ENCODE peak calls at places on chromosome 4, in ten cellular contexts. X is GM19239, G is amniotic stem cell, Z is glutamatergic neuron, B is spleen, J is A549, M is mesothelial cell of epicardium, L is HFF-Myc, D is LoVo, H is activated gamma-delta T cell treated with Interleukin-2 at 50 U/mL for 16 hours. W is an unnamed sample.

GRCh38 chr4:64385177-64385549 is 24.1 kb downstream of the TECRL start:
- DNase-seq in X (no peak), G (no peak), Z (no peak), B (no peak), J (no peak), M (no peak), L (no peak), D (no peak), H (no peak), W (no peak)

GRCh38 chr4:142913034-142913433 is 66.9 kb upstream of the INPP4B start:
- DNase-seq in X (no peak), G (no peak), Z (no peak), B (no peak), J (no peak), M (no peak), L (no peak), D (no peak), H (no peak), W (no peak)

GRCh38 chr4:5686338-5686737 is 22.0 kb downstream of the EVC2 start:
- DNase-seq in X (no peak), G (no peak), Z (no peak), B (no peak), J (no peak), M (no peak), L (no peak), D (no peak), H (no peak), W (no peak)

GRCh38 chr4:40720931-40721330 is 28.8 kb upstream of the NSUN7 start:
- DNase-seq in X (no peak), G (no peak), Z (no peak), B (no peak), J (no peak), M (no peak), L (no peak), D (no peak), H (no peak), W (no peak)

GRCh38 chr4:72896515-72896914 is 173.0 kb downstream of the COX18 start:
- DNase-seq in X (no peak), G (peak; percentile 56), Z (no peak), B (no peak), J (peak; percentile 11), M (no peak), L (peak; percentile 14), D (no peak), H (no peak), W (no peak)

GRCh38 chr4:109574443-109574850 is 14.4 kb downstream of the MCUB start:
- DNase-seq in X (no peak), G (no peak), Z (no peak), B (no peak), J (peak; percentile 53), M (no peak), L (no peak), D (peak; percentile 60), H (no peak), W (peak; percentile 28)

GRCh38 chr4:104494822-104495559 is at the start of gene CXXC4:
- DNase-seq in X (no peak), G (peak; percentile 2), Z (peak; percentile 84), B (peak; percentile 64), J (peak; percentile 75), M (peak; percentile 40), L (no peak), D (peak; percentile 38), H (peak; percentile 6), W (peak; percentile 76)

GRCh38 chr4:91990726-91991125 is 313.0 kb upstream of the GRID2 start:
- DNase-seq in X (no peak), G (no peak), Z (no peak), B (no peak), J (no peak), M (no peak), L (no peak), D (no peak), H (no peak), W (no peak)

GRCh38 chr4:83125738-83126141 is 11.2 kb upstream of the PLAC8 start:
- DNase-seq in X (no peak), G (no peak), Z (no peak), B (peak; percentile 82), J (no peak), M (no peak), L (no peak), D (peak; percentile 67), H (peak; percentile 34), W (no peak)

GRCh38 chr4:88880001-88880400 is 177.0 kb downstream of the FAM13A start:
- DNase-seq in X (no peak), G (no peak), Z (no peak), B (no peak), J (no peak), M (no peak), L (no peak), D (no peak), H (no peak), W (no peak)

GRCh38 chr4:94457692-94458106 is 6.0 kb downstream of the PDLIM5 start:
- DNase-seq in X (no peak), G (no peak), Z (no peak), B (no peak), J (no peak), M (no peak), L (no peak), D (no peak), H (no peak), W (peak; percentile 0)

W was measured in NCI-H1105 treated with DMSO at 0.1 percent for 48 hours.